ENCODE peak calls at places on chromosomes 12 and 14, in nine cellular contexts. G is H1, C is sigmoid colon, U is tibial nerve, Z is HepG2, H is SK-N-SH, K is suprapubic skin, O is transverse colon, N is stomach. M is an unnamed sample. For H3K4me1, the result is how much of the 10 kb centered on the place peaks cover.

GRCh38 chr12:67155863-67156262 is 113.3 kb upstream of the CAND1 start:
- DNase-seq in G (no peak), C (no peak), U (no peak), Z (no peak), H (no peak), K (no peak), O (no peak), N (no peak), M (no peak)

GRCh38 chr12:1974812-1975211 is 29.4 kb downstream of the DCP1B start:
- DNase-seq in G (no peak), C (no peak), U (no peak), Z (no peak), H (no peak), K (no peak), O (no peak), N (no peak), M (no peak)

GRCh38 chr12:26369588-26369987 is 174.2 kb downstream of the SSPN start:
- DNase-seq in G (no peak), C (no peak), U (peak), Z (no peak), H (no peak), K (no peak), O (no peak), N (no peak), M (peak)

GRCh38 chr12:49955899-49956662 is 5.5 kb downstream of the AQP2 start:
- DNase-seq in G (no peak), C (no peak), U (no peak), Z (no peak), H (no peak), K (no peak), O (no peak), N (no peak), M (no peak)

GRCh38 chr12:85626031-85626781 is 210.0 kb downstream of the RASSF9 start:
- DNase-seq in G (no peak), C (no peak), U (no peak), Z (no peak), H (no peak), K (no peak), O (no peak), N (no peak), M (no peak)

GRCh38 chr12:38555620-38556596 is 239.3 kb downstream of the ALG10B start:
- DNase-seq in G (no peak), C (no peak), U (no peak), Z (no peak), H (no peak), K (no peak), O (no peak), N (no peak), M (no peak)

GRCh38 chr12:120352117-120352516 is 16.8 kb downstream of the MSI1 start:
- DNase-seq in G (no peak), C (no peak), U (no peak), Z (no peak), H (no peak), K (no peak), O (no peak), N (no peak), M (no peak)

GRCh38 chr14:81343166-81343565 is 57.0 kb downstream of the STON2 start:
- DNase-seq in G (no peak), C (no peak), U (no peak), Z (no peak), H (no peak), K (no peak), O (no peak), N (no peak), M (no peak)

GRCh38 chr12:42574879-42575278 is 14.7 kb downstream of the PRICKLE1 start:
- DNase-seq in G (no peak), C (no peak), U (no peak), Z (no peak), H (no peak), K (no peak), O (no peak), N (no peak), M (no peak)

GRCh38 chr12:58919271-58920101 is 818 bp downstream of the LRIG3 start:
- DNase-seq in G (no peak), C (peak), U (peak), Z (peak), H (no peak), K (peak), O (peak), N (no peak), M (peak)
- TF ChIP-seq EP300 in G (no peak), C (no peak), U (peak), Z (no peak), H (no peak), K (peak), O (no peak), N (no peak), M (no peak)

GRCh38 chr14:52922656-52923055 is 28.2 kb downstream of the FERMT2 start:
- DNase-seq in G (no peak), C (no peak), U (no peak), Z (no peak), H (no peak), K (no peak), O (no peak), N (no peak), M (no peak)

GRCh38 chr14:52922059-52922458 is 28.8 kb downstream of the FERMT2 start:
- DNase-seq in G (no peak), C (no peak), U (no peak), Z (no peak), H (no peak), K (no peak), O (no peak), N (no peak), M (no peak)

GRCh38 chr14:52926994-52927393 is 23.9 kb downstream of the FERMT2 start:
- DNase-seq in G (no peak), C (no peak), U (no peak), Z (peak), H (no peak), K (no peak), O (no peak), N (no peak), M (no peak)

GRCh38 chr14:52919971-52920370 is 30.9 kb downstream of the FERMT2 start:
- DNase-seq in G (no peak), C (no peak), U (no peak), Z (no peak), H (no peak), K (no peak), O (no peak), N (no peak), M (no peak)

GRCh38 chr14:52923902-52924575 is 26.8 kb downstream of the FERMT2 start:
- DNase-seq in G (no peak), C (no peak), U (no peak), Z (peak), H (no peak), K (no peak), O (no peak), N (no peak), M (no peak)
- H3K4me1 ChIP-seq in G (under half), C (half or more), U (under half), Z (half or more), H (under half), K (under half), O (under half), N (half or more), M (under half)

DNA sequence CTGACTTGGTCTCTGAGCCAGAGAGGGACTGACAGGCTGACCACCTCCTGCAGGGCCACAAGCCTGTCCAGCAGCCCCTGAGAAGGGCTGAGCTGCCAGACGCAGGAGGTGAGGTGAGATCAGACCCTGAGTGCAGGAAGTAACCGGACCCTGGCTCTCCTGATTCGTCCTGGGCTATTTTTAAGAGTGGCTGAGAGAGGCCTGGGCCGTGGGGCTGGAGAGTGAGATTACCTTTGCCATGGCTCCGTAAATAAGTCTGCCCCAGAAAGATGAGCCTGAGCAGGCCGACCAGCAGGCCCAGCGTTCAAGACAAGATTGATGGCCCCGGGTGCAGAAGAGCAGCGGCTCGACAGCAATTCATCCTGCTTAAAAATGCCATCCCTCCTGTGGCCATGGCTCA is 54.2 kb downstream of the SPTB start:
- DNase-seq in G (no peak), C (no peak), U (no peak), Z (no peak), H (no peak), K (no peak), O (no peak), N (no peak), M (no peak)
- TF ChIP-seq EP300 in G (no peak), C (no peak), U (no peak), Z (no peak), H (no peak), K (no peak), O (no peak), N (no peak), M (no peak)

GRCh38 chr14:74568380-74568649 is 43.7 kb downstream of the LTBP2 start:
- DNase-seq in G (no peak), C (no peak), U (no peak), Z (no peak), H (no peak), K (no peak), O (no peak), N (no peak), M (no peak)
- H3K4me1 ChIP-seq in G (under half), C (under half), U (under half), Z (under half), H (half or more), K (half or more), O (under half), N (half or more), M (under half)

GRCh38 chr12:92144631-92145480 is 790 bp downstream of the BTG1 start:
- DNase-seq in G (no peak), C (peak), U (no peak), Z (peak), H (peak), K (peak), O (peak), N (peak), M (peak)
- TF ChIP-seq EP300 in G (no peak), C (peak), U (peak), Z (no peak), H (no peak), K (no peak), O (no peak), N (no peak), M (no peak)

GRCh38 chr12:93818488-93819047 is 141.4 kb downstream of the CRADD start:
- DNase-seq in G (no peak), C (no peak), U (no peak), Z (no peak), H (no peak), K (no peak), O (no peak), N (no peak), M (peak)
- H3K4me1 ChIP-seq in G (under half), C (half or more), U (under half), Z (under half), H (under half), K (under half), O (under half), N (under half), M (under half)

DNA sequence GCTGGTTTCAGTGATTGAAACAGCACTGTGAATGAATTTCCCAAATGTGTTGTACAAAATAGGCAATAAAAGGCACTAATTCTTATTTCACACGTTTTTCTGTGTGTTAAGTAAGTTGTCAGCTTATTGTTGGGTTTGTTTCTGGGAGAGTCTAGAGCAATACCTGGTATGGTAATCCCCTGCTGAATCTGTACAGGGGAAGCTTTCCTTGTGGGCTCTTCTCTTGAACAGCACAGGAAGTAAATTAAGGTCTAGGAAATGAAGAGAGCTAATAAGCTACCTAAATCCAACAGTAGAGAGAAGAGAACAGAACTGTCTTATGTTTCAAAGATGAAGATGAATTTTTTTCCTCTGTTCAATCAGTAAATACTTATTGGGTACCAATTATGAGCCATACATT is 406.7 kb downstream of the TMTC2 start:
- DNase-seq in G (no peak), C (no peak), U (no peak), Z (no peak), H (no peak), K (no peak), O (no peak), N (no peak), M (no peak)
- TF ChIP-seq EP300 in G (no peak), C (no peak), U (no peak), Z (no peak), H (no peak), K (no peak), O (no peak), N (no peak), M (no peak)

GRCh38 chr12:69243099-69244084 is 4.0 kb downstream of the CPSF6 start:
- DNase-seq in G (no peak), C (no peak), U (no peak), Z (no peak), H (no peak), K (no peak), O (no peak), N (no peak), M (no peak)
- H3K4me1 ChIP-seq in G (under half), C (half or more), U (under half), Z (half or more), H (under half), K (half or more), O (under half), N (half or more), M (under half)

DNA sequence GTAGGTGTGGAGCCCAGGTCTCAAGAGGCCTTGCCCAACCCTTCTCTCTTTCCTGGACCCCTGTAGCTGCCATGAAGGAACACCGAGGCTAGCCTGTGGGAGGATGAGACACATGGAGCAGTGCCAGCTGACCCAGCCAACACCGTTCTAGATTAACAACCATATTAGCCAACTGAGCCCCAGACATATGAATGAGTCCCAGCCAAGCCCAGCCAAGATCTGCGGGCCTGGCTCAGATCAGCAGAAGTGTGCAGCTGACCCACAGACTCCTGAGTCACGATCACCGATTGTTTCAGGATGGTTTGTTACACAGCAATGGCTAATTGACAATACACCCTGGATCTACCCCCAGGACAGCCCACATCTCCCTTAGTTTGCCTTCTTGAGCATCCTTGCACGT is 82.1 kb downstream of the NTF3 start:
- DNase-seq in G (no peak), C (no peak), U (no peak), Z (no peak), H (no peak), K (peak), O (no peak), N (no peak), M (no peak)
- TF ChIP-seq EP300 in G (no peak), C (no peak), U (no peak), Z (no peak), H (no peak), K (no peak), O (no peak), N (no peak), M (no peak)

M was measured in ovary.